ENCODE peak calls at places on chromosomes 1 and 21, in five cellular contexts. F, G, W, H and V are unnamed samples.

GRCh38 chr1:190320952-190321351 is 156.7 kb downstream of the BRINP3 start:
- DNase-seq in F (peak; percentile 14), G (peak; percentile 34), W (peak; percentile 18), H (no peak), V (no peak)

GRCh38 chr1:236465959-236466303 is 57.9 kb upstream of the LGALS8 start:
- DNase-seq in F (no peak), G (no peak), W (no peak), H (no peak), V (peak; percentile 26)

GRCh38 chr1:12477936-12478611 is 139.9 kb downstream of the DHRS3 start:
- DNase-seq in F (no peak), G (peak; percentile 34), W (peak; percentile 92), H (peak; percentile 69), V (no peak)

GRCh38 chr1:20255666-20256065 is 35.0 kb upstream of the VWA5B1 start:
- DNase-seq in F (no peak), G (no peak), W (peak; percentile 87), H (no peak), V (no peak)

GRCh38 chr1:235996048-235996785 is 68.7 kb downstream of the NID1 start:
- DNase-seq in F (no peak), G (no peak), W (no peak), H (no peak), V (no peak)

GRCh38 chr1:23422313-23422877 is 2.2 kb downstream of the TCEA3 start:
- DNase-seq in F (no peak), G (no peak), W (peak; percentile 80), H (peak; percentile 76), V (peak; percentile 54)

GRCh38 chr1:28973850-28974841 is 59.8 kb downstream of the EPB41 start:
- DNase-seq in F (no peak), G (no peak), W (no peak), H (no peak), V (no peak)

GRCh38 chr21:31938330-31939301 is 65.8 kb downstream of the HUNK start:
- DNase-seq in F (no peak), G (no peak), W (no peak), H (no peak), V (no peak)

GRCh38 chr1:153587314-153587713 is 21.7 kb upstream of the S100A2 start:
- DNase-seq in F (no peak), G (no peak), W (no peak), H (no peak), V (no peak)

GRCh38 chr1:102875756-102876155 is 232.6 kb downstream of the COL11A1 start:
- DNase-seq in F (no peak), G (no peak), W (no peak), H (no peak), V (no peak)

GRCh38 chr1:91676030-91676429 is 175.4 kb downstream of the CDC7 start:
- DNase-seq in F (no peak), G (no peak), W (no peak), H (no peak), V (no peak)

GRCh38 chr1:119179051-119179450 is 38.6 kb upstream of the WARS2 start:
- DNase-seq in F (no peak), G (no peak), W (no peak), H (no peak), V (no peak)

GRCh38 chr1:50423670-50424000 is 392 bp upstream of the DMRTA2 start:
- DNase-seq in F (no peak), G (no peak), W (no peak), H (no peak), V (no peak)

GRCh38 chr1:18058522-18058921 is 49.1 kb upstream of the IGSF21 start:
- DNase-seq in F (peak; percentile 31), G (peak; percentile 84), W (no peak), H (no peak), V (no peak)

GRCh38 chr1:89890085-89890754 is 69.4 kb downstream of the LRRC8D start:
- DNase-seq in F (no peak), G (no peak), W (peak; percentile 48), H (no peak), V (no peak)

GRCh38 chr1:14522331-14523241 is 75.9 kb upstream of the KAZN start:
- DNase-seq in F (no peak), G (peak; percentile 37), W (peak; percentile 40), H (no peak), V (no peak)

GRCh38 chr1:6329392-6329791 is 64.2 kb downstream of the ACOT7 start:
- DNase-seq in F (no peak), G (no peak), W (peak; percentile 53), H (no peak), V (no peak)

GRCh38 chr21:14548751-14549150 is 2.6 kb upstream of the SAMSN1 start:
- DNase-seq in F (no peak), G (no peak), W (no peak), H (no peak), V (no peak)

GRCh38 chr1:167671727-167672511 is 41.9 kb downstream of the RCSD1 start:
- DNase-seq in F (no peak), G (no peak), W (no peak), H (no peak), V (no peak)

GRCh38 chr1:94621392-94621791 is 79.8 kb upstream of the F3 start:
- DNase-seq in F (no peak), G (no peak), W (peak; percentile 73), H (peak; percentile 76), V (no peak)

GRCh38 chr1:42206164-42206563 is 41.6 kb upstream of the GUCA2A start:
- DNase-seq in F (no peak), G (no peak), W (peak; percentile 19), H (no peak), V (no peak)

GRCh38 chr1:52876843-52877242 is 34.3 kb downstream of the ZYG11A start:
- DNase-seq in F (no peak), G (no peak), W (no peak), H (no peak), V (no peak)

GRCh38 chr1:107551491-107551890 is 410.7 kb downstream of the NTNG1 start:
- DNase-seq in F (no peak), G (no peak), W (no peak), H (no peak), V (no peak)

GRCh38 chr21:44082648-44083436 is 24.4 kb upstream of the PWP2 start:
- DNase-seq in F (no peak), G (no peak), W (peak; percentile 63), H (peak; percentile 73), V (peak; percentile 41)

GRCh38 chr1:159122005-159122621 is 45.5 kb upstream of the AIM2 start:
- DNase-seq in F (no peak), G (no peak), W (no peak), H (no peak), V (no peak)

GRCh38 chr1:113871597-113872113 is at the start of gene PTPN22:
- DNase-seq in F (no peak), G (no peak), W (no peak), H (peak; percentile 50), V (peak; percentile 95)

GRCh38 chr1:63319069-63320023 is 3.0 kb upstream of the FOXD3 start:
- DNase-seq in F (peak; percentile 45), G (peak; percentile 74), W (no peak), H (no peak), V (no peak)

GRCh38 chr1:212946872-212947271 is 3.5 kb upstream of the VASH2 start:
- DNase-seq in F (no peak), G (no peak), W (no peak), H (no peak), V (no peak)

GRCh38 chr1:202317941-202318925 is 23.5 kb downstream of the UBE2T start:
- DNase-seq in F (no peak), G (no peak), W (no peak), H (no peak), V (no peak)

GRCh38 chr1:87942165-87942564 is 613.5 kb downstream of the LMO4 start:
- DNase-seq in F (no peak), G (no peak), W (peak; percentile 60), H (no peak), V (no peak)

GRCh38 chr1:179867493-179868330 is 9.9 kb downstream of the TOR1AIP2 start:
- DNase-seq in F (peak; percentile 47), G (peak; percentile 74), W (peak; percentile 65), H (peak; percentile 65), V (peak; percentile 56)

GRCh38 chr1:45976623-45977022 is 155.8 kb downstream of the PIK3R3 start:
- DNase-seq in F (no peak), G (no peak), W (no peak), H (no peak), V (no peak)

GRCh38 chr1:45971922-45972321 is 160.5 kb downstream of the PIK3R3 start:
- DNase-seq in F (no peak), G (no peak), W (no peak), H (no peak), V (no peak)

GRCh38 chr1:45973106-45973505 is 159.3 kb downstream of the PIK3R3 start:
- DNase-seq in F (no peak), G (no peak), W (peak; percentile 32), H (no peak), V (no peak)

GRCh38 chr1:45972621-45973020 is 159.8 kb downstream of the PIK3R3 start:
- DNase-seq in F (no peak), G (no peak), W (no peak), H (no peak), V (no peak)

GRCh38 chr1:45974541-45975269 is 157.7 kb downstream of the PIK3R3 start:
- DNase-seq in F (no peak), G (no peak), W (peak; percentile 39), H (no peak), V (no peak)
- H3K27ac ChIP-seq in F (no peak overlapping the region), G (no peak overlapping the region), W (peak overlapping the region; percentile 85), H (no peak overlapping the region), V (no peak overlapping the region)

GRCh38 chr21:41403966-41404365 is 22.1 kb upstream of the MX1 start:
- DNase-seq in F (no peak), G (no peak), W (no peak), H (no peak), V (no peak)
- H3K4me3 ChIP-seq in F (no peak overlapping the region), G (no peak overlapping the region), W (no peak overlapping the region), H (no peak overlapping the region), V (no peak overlapping the region)

GRCh38 chr1:165354739-165355138 is 1.8 kb downstream of the LMX1A start:
- DNase-seq in F (no peak), G (peak; percentile 70), W (no peak), H (no peak), V (no peak)

GRCh38 chr1:165353731-165354671 is 2.5 kb downstream of the LMX1A start:
- DNase-seq in F (no peak), G (peak; percentile 65), W (no peak), H (no peak), V (no peak)

GRCh38 chr1:165355977-165356811 is at the start of gene LMX1A:
- DNase-seq in F (no peak), G (peak; percentile 68), W (peak; percentile 29), H (no peak), V (no peak)

GRCh38 chr1:165355221-165355976 is 1.1 kb downstream of the LMX1A start:
- DNase-seq in F (no peak), G (peak; percentile 63), W (no peak), H (no peak), V (no peak)

DNA sequence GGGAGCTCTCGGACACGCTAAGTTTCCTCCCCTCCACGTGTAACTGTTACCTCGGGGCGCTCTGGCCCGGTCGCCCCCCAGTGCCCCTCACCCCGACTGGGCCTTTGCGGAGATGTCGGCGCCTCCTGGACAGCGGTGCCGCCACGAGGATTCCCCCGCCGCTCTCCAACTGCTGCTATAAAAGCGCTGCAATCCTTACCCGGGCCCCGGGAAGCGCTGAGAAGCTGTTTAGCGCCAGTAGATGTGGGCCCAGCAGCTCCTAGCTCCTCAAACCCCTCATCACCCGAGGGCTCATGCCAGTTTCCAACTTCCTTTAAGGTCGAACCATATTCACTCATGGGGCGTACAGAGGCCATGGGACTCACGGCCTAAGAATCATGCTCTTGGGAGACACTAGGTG is 361 bp upstream of the LMX1A start:
- DNase-seq in F (no peak), G (peak; percentile 69), W (no peak), H (no peak), V (no peak)
- H3K9me3 ChIP-seq in F (no peaks in the 10 kb centered on the region), G (no peaks in the 10 kb centered on the region), W (no peaks in the 10 kb centered on the region), H (no peaks in the 10 kb centered on the region), V (no peaks in the 10 kb centered on the region)

GRCh38 chr1:85700422-85700821 is 7.8 kb downstream of the ZNHIT6 start:
- DNase-seq in F (no peak), G (no peak), W (no peak), H (no peak), V (no peak)
- H3K27ac ChIP-seq in F (no peak overlapping the region), G (no peak overlapping the region), W (no peak overlapping the region), H (no peak overlapping the region), V (no peak overlapping the region)